ENCODE peak calls at places on chromosome 19, in six cellular contexts. One of them, this sample, is unnamed.
A peak's percentile ranks its signal among the peaks of the same experiment; 100 is the strongest.

GRCh38 chr19:16566161-16566560 is 6.1 kb downstream of the SLC35E1 start:
- DNase-seq in NCI-H748 treated with DMSO at 0.1 percent for 48 hours: no peak
- DNase-seq in EL: no peak
- DNase-seq in endothelial cell of umbilical vein: peak; percentile 83
- DNase-seq in lower lobe of right lung: peak; percentile 47
- DNase-seq in CD8-positive, alpha-beta T cell: peak; percentile 73
- DNase-seq in this sample: no peak

GRCh38 chr19:18672606-18673337 is 10.7 kb upstream of the CRTC1 start:
- DNase-seq in NCI-H748 treated with DMSO at 0.1 percent for 48 hours: no peak
- DNase-seq in EL: no peak
- DNase-seq in endothelial cell of umbilical vein: peak; percentile 65
- DNase-seq in lower lobe of right lung: no peak
- DNase-seq in CD8-positive, alpha-beta T cell: no peak
- DNase-seq in this sample: peak; percentile 3

GRCh38 chr19:2394054-2394668 is 33.2 kb downstream of the TIMM13 start:
- DNase-seq in NCI-H748 treated with DMSO at 0.1 percent for 48 hours: no peak
- DNase-seq in EL: no peak
- DNase-seq in endothelial cell of umbilical vein: no peak
- DNase-seq in lower lobe of right lung: no peak
- DNase-seq in CD8-positive, alpha-beta T cell: no peak
- DNase-seq in this sample: no peak

GRCh38 chr19:10449037-10449436 is 28.7 kb downstream of the PDE4A start:
- DNase-seq in NCI-H748 treated with DMSO at 0.1 percent for 48 hours: no peak
- DNase-seq in EL: no peak
- DNase-seq in endothelial cell of umbilical vein: no peak
- DNase-seq in lower lobe of right lung: no peak
- DNase-seq in CD8-positive, alpha-beta T cell: no peak
- DNase-seq in this sample: no peak

GRCh38 chr19:3479819-3480215 is 508 bp downstream of the SMIM24 start:
- DNase-seq in NCI-H748 treated with DMSO at 0.1 percent for 48 hours: no peak
- DNase-seq in EL: no peak
- DNase-seq in endothelial cell of umbilical vein: no peak
- DNase-seq in lower lobe of right lung: no peak
- DNase-seq in CD8-positive, alpha-beta T cell: no peak
- DNase-seq in this sample: no peak

GRCh38 chr19:48836089-48837017 is at the start of gene HSD17B14:
- DNase-seq in NCI-H748 treated with DMSO at 0.1 percent for 48 hours: peak; percentile 58
- DNase-seq in EL: peak; percentile 35
- DNase-seq in endothelial cell of umbilical vein: peak; percentile 78
- DNase-seq in lower lobe of right lung: no peak
- DNase-seq in CD8-positive, alpha-beta T cell: no peak
- DNase-seq in this sample: peak; percentile 46

GRCh38 chr19:49639401-49640112 is 386 bp downstream of the RRAS start:
- DNase-seq in NCI-H748 treated with DMSO at 0.1 percent for 48 hours: no peak
- DNase-seq in EL: no peak
- DNase-seq in endothelial cell of umbilical vein: no peak
- DNase-seq in lower lobe of right lung: no peak
- DNase-seq in CD8-positive, alpha-beta T cell: no peak
- DNase-seq in this sample: no peak

GRCh38 chr19:741506-742131 is 9.3 kb upstream of the MISP start:
- DNase-seq in NCI-H748 treated with DMSO at 0.1 percent for 48 hours: no peak
- DNase-seq in EL: peak; percentile 25
- DNase-seq in endothelial cell of umbilical vein: no peak
- DNase-seq in lower lobe of right lung: no peak
- DNase-seq in CD8-positive, alpha-beta T cell: no peak
- DNase-seq in this sample: no peak

GRCh38 chr19:7505682-7506384 is 10.1 kb upstream of the ZNF358 start:
- DNase-seq in NCI-H748 treated with DMSO at 0.1 percent for 48 hours: no peak
- DNase-seq in EL: no peak
- DNase-seq in endothelial cell of umbilical vein: no peak
- DNase-seq in lower lobe of right lung: no peak
- DNase-seq in CD8-positive, alpha-beta T cell: no peak
- DNase-seq in this sample: peak; percentile 62

GRCh38 chr19:29122185-29122584 is 90.8 kb downstream of the UQCRFS1 start:
- DNase-seq in NCI-H748 treated with DMSO at 0.1 percent for 48 hours: no peak
- DNase-seq in EL: no peak
- DNase-seq in endothelial cell of umbilical vein: no peak
- DNase-seq in lower lobe of right lung: no peak
- DNase-seq in CD8-positive, alpha-beta T cell: no peak
- DNase-seq in this sample: no peak

GRCh38 chr19:47124937-47125668 is 5.5 kb upstream of the SAE1 start:
- DNase-seq in NCI-H748 treated with DMSO at 0.1 percent for 48 hours: peak; percentile 90
- DNase-seq in EL: peak; percentile 75
- DNase-seq in endothelial cell of umbilical vein: peak; percentile 74
- DNase-seq in lower lobe of right lung: no peak
- DNase-seq in CD8-positive, alpha-beta T cell: no peak
- DNase-seq in this sample: peak; percentile 85

GRCh38 chr19:49331616-49332055 is 3.6 kb upstream of the CD37 start:
- DNase-seq in NCI-H748 treated with DMSO at 0.1 percent for 48 hours: no peak
- DNase-seq in EL: peak; percentile 51
- DNase-seq in endothelial cell of umbilical vein: peak; percentile 40
- DNase-seq in lower lobe of right lung: no peak
- DNase-seq in CD8-positive, alpha-beta T cell: no peak
- DNase-seq in this sample: peak; percentile 29

GRCh38 chr19:41913476-41914190 is 14.6 kb downstream of the ERFL start:
- DNase-seq in NCI-H748 treated with DMSO at 0.1 percent for 48 hours: no peak
- DNase-seq in EL: no peak
- DNase-seq in endothelial cell of umbilical vein: no peak
- DNase-seq in lower lobe of right lung: no peak
- DNase-seq in CD8-positive, alpha-beta T cell: no peak
- DNase-seq in this sample: no peak

GRCh38 chr19:47663911-47664771 is 49.1 kb upstream of the EHD2 start:
- DNase-seq in NCI-H748 treated with DMSO at 0.1 percent for 48 hours: no peak
- DNase-seq in EL: peak; percentile 97
- DNase-seq in endothelial cell of umbilical vein: no peak
- DNase-seq in lower lobe of right lung: peak; percentile 73
- DNase-seq in CD8-positive, alpha-beta T cell: no peak
- DNase-seq in this sample: no peak

GRCh38 chr19:38842439-38843174 is 7.2 kb downstream of the HNRNPL start:
- DNase-seq in NCI-H748 treated with DMSO at 0.1 percent for 48 hours: no peak
- DNase-seq in EL: no peak
- DNase-seq in endothelial cell of umbilical vein: no peak
- DNase-seq in lower lobe of right lung: no peak
- DNase-seq in CD8-positive, alpha-beta T cell: peak; percentile 38
- DNase-seq in this sample: no peak

GRCh38 chr19:54190942-54191670 is at the start of gene TSEN34:
- DNase-seq in NCI-H748 treated with DMSO at 0.1 percent for 48 hours: peak; percentile 91
- DNase-seq in EL: peak; percentile 88
- DNase-seq in endothelial cell of umbilical vein: no peak
- DNase-seq in lower lobe of right lung: peak; percentile 93
- DNase-seq in CD8-positive, alpha-beta T cell: peak; percentile 79
- DNase-seq in this sample: peak; percentile 95

GRCh38 chr19:53898680-53899341 is 10.3 kb upstream of the CACNG7 start:
- DNase-seq in NCI-H748 treated with DMSO at 0.1 percent for 48 hours: no peak
- DNase-seq in EL: no peak
- DNase-seq in endothelial cell of umbilical vein: no peak
- DNase-seq in lower lobe of right lung: no peak
- DNase-seq in CD8-positive, alpha-beta T cell: no peak
- DNase-seq in this sample: no peak

GRCh38 chr19:17246681-17247425 is 1.1 kb upstream of the NR2F6 start:
- DNase-seq in NCI-H748 treated with DMSO at 0.1 percent for 48 hours: peak; percentile 1
- DNase-seq in EL: peak; percentile 45
- DNase-seq in endothelial cell of umbilical vein: no peak
- DNase-seq in lower lobe of right lung: peak; percentile 66
- DNase-seq in CD8-positive, alpha-beta T cell: no peak
- DNase-seq in this sample: no peak

GRCh38 chr19:46697142-46697960 is 19.6 kb downstream of the PRKD2 start:
- DNase-seq in NCI-H748 treated with DMSO at 0.1 percent for 48 hours: peak; percentile 69
- DNase-seq in EL: peak; percentile 18
- DNase-seq in endothelial cell of umbilical vein: peak; percentile 76
- DNase-seq in lower lobe of right lung: peak; percentile 96
- DNase-seq in CD8-positive, alpha-beta T cell: no peak
- DNase-seq in this sample: no peak

This sample was measured in NCI-H1417.